ENCODE peak calls at places on chromosome 21, in six cellular contexts. V is testis, T is kidney epithelial cell, Y is esophagus muscularis mucosa, L is hepatocyte, D is tibial artery. N is an unnamed sample.
A peak's percentile ranks its signal among the peaks of the same experiment; 100 is the strongest.

GRCh38 chr21:44872568-44873355 is 728 bp downstream of the PTTG1IP start:
- DNase-seq in V (peak; percentile 57), T (no peak), Y (no peak), L (peak; percentile 60), D (peak; percentile 77), N (peak; percentile 45)

GRCh38 chr21:44866780-44867179 is 6.7 kb downstream of the PTTG1IP start:
- DNase-seq in V (no peak), T (no peak), Y (no peak), L (peak; percentile 40), D (no peak), N (no peak)

GRCh38 chr21:35850029-35850428 is 210.3 kb downstream of the SETD4 start:
- DNase-seq in V (no peak), T (no peak), Y (no peak), L (no peak), D (no peak), N (no peak)

GRCh38 chr21:38802050-38803026 is 3.4 kb upstream of the ETS2 start:
- DNase-seq in V (no peak), T (no peak), Y (no peak), L (peak; percentile 77), D (no peak), N (no peak)

GRCh38 chr21:44914176-44914874 is 6.4 kb downstream of the ITGB2 start:
- DNase-seq in V (no peak), T (no peak), Y (no peak), L (no peak), D (no peak), N (no peak)

GRCh38 chr21:42375141-42375905 is 9.0 kb upstream of the TFF1 start:
- DNase-seq in V (no peak), T (no peak), Y (no peak), L (no peak), D (no peak), N (no peak)

GRCh38 chr21:33290441-33290840 is 24.3 kb downstream of the IL10RB start:
- DNase-seq in V (no peak), T (no peak), Y (no peak), L (no peak), D (no peak), N (no peak)

GRCh38 chr21:45856422-45856821 is 125.1 kb upstream of the COL6A1 start:
- DNase-seq in V (no peak), T (no peak), Y (no peak), L (no peak), D (no peak), N (peak; percentile 50)

GRCh38 chr21:37358392-37358791 is 8.2 kb upstream of the DYRK1A start:
- DNase-seq in V (no peak), T (no peak), Y (no peak), L (no peak), D (no peak), N (no peak)

GRCh38 chr21:33384851-33385331 is 18.3 kb upstream of the IFNGR2 start:
- DNase-seq in V (no peak), T (peak; percentile 59), Y (no peak), L (no peak), D (no peak), N (no peak)

GRCh38 chr21:14482165-14482564 is 64.0 kb downstream of the SAMSN1 start:
- DNase-seq in V (no peak), T (no peak), Y (no peak), L (no peak), D (no peak), N (no peak)

GRCh38 chr21:17667256-17667655 is 54.6 kb upstream of the BTG3 start:
- DNase-seq in V (no peak), T (no peak), Y (no peak), L (peak; percentile 20), D (no peak), N (no peak)
- H3K27me3 ChIP-seq in V (no peaks in the 10 kb centered on the region), T (no peaks in the 10 kb centered on the region), Y (no peaks in the 10 kb centered on the region), L (no peaks in the 10 kb centered on the region), D (no peaks in the 10 kb centered on the region), N (no peaks in the 10 kb centered on the region)

GRCh38 chr21:34614693-34615486 is at the start of gene RCAN1:
- DNase-seq in V (peak; percentile 95), T (peak; percentile 65), Y (peak; percentile 97), L (peak; percentile 96), D (peak; percentile 94), N (peak; percentile 88)

GRCh38 chr21:34613679-34614442 is 1.1 kb downstream of the RCAN1 start:
- DNase-seq in V (no peak), T (no peak), Y (no peak), L (peak; percentile 32), D (no peak), N (no peak)

GRCh38 chr21:34615487-34615814 is 538 bp upstream of the RCAN1 start:
- DNase-seq in V (no peak), T (no peak), Y (no peak), L (no peak), D (no peak), N (no peak)

GRCh38 chr21:34612557-34612956 is 2.4 kb downstream of the RCAN1 start:
- DNase-seq in V (no peak), T (no peak), Y (no peak), L (no peak), D (no peak), N (no peak)

DNA sequence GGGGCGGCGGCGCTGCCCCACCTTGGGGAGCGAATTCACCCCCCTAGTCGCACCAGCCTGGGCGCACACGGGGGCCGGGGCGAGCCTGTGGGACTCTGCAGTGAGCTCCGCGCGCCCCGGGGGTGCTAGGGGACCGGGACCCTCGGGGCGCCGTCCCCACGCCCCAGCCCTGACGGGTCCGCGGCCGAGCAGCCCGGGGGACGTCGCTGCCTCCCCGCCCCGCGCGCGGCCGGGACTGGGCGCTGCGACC is 545 bp downstream of the RCAN1 start:
- DNase-seq in V (no peak), T (no peak), Y (no peak), L (no peak), D (no peak), N (no peak)
- H3K4me3 ChIP-seq in V (peak overlapping the region; percentile 79), T (peak overlapping the region; percentile 60), Y (peak overlapping the region; percentile 80), L (peak overlapping the region; percentile 69), D (peak overlapping the region; percentile 85), N (peak overlapping the region; percentile 91)

GRCh38 chr21:25313891-25314646 is 293.2 kb downstream of the MRPL39 start:
- DNase-seq in V (no peak), T (no peak), Y (no peak), L (no peak), D (no peak), N (no peak)
- TF ChIP-seq CTCF in V (no peak), T (peak; percentile 32), Y (no peak), L (peak; percentile 38), D (no peak), N (no peak)

DNA sequence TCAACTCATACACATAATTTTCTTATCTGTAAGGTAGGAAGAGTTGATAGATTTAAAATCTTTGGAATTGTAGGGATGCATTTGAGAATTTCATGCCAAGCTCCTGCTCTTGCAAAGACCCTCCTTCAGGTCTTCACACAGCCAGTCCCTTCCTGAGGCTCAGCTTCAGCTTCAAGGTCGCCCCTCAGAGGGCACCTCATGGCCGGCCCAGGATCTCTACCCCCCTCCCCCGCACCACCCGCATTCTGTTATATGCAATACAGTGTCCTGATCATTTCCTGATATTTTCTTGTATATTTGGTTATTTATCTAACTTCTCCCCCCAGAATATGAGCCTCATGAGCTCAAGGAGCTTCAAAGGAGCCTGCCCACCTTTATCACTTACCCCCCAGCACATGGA is 47.0 kb upstream of the BACE2 start:
- DNase-seq in V (no peak), T (no peak), Y (no peak), L (no peak), D (no peak), N (no peak)
- H3K27me3 ChIP-seq in V (no peaks in the 10 kb centered on the region), T (peaks cover 8% of the 10 kb centered on the region), Y (peaks cover 17% of the 10 kb centered on the region), L (peaks cover 3% of the 10 kb centered on the region), D (peaks cover 10% of the 10 kb centered on the region), N (no peaks in the 10 kb centered on the region)

GRCh38 chr21:29115899-29116298 is 14.5 kb upstream of the MAP3K7CL start:
- DNase-seq in V (no peak), T (no peak), Y (no peak), L (no peak), D (no peak), N (no peak)

GRCh38 chr21:29114765-29115164 is 15.7 kb upstream of the MAP3K7CL start:
- DNase-seq in V (no peak), T (no peak), Y (no peak), L (no peak), D (no peak), N (no peak)

GRCh38 chr21:29121759-29122158 is 8.7 kb upstream of the MAP3K7CL start:
- DNase-seq in V (no peak), T (no peak), Y (peak; percentile 21), L (no peak), D (no peak), N (no peak)

GRCh38 chr21:29117372-29117955 is 13.0 kb upstream of the MAP3K7CL start:
- DNase-seq in V (no peak), T (no peak), Y (no peak), L (no peak), D (no peak), N (no peak)
- H3K4me3 ChIP-seq in V (no peak overlapping the region), T (no peak overlapping the region), Y (no peak overlapping the region), L (no peak overlapping the region), D (no peak overlapping the region), N (no peak overlapping the region)